ENCODE peak calls at places on chromosomes 16 and 17, in seven cellular contexts. One of them, this sample, is unnamed.

GRCh38 chr17:38418693-38419507 is 9.4 kb upstream of the ARHGAP23 start:
- DNase-seq in ovary: no peak
- DNase-seq in Peyer's patch: no peak
- DNase-seq in left ventricle myocardium inferior: no peak
- DNase-seq in transverse colon: no peak
- DNase-seq in choroid plexus epithelial cell: no peak
- DNase-seq in bronchial epithelial cell: no peak
- DNase-seq in this sample: no peak

GRCh38 chr16:70563571-70563970 is 40.0 kb downstream of the SF3B3 start:
- DNase-seq in ovary: no peak
- DNase-seq in Peyer's patch: no peak
- DNase-seq in left ventricle myocardium inferior: no peak
- DNase-seq in transverse colon: no peak
- DNase-seq in choroid plexus epithelial cell: peak
- DNase-seq in bronchial epithelial cell: peak
- DNase-seq in this sample: no peak

GRCh38 chr17:42342242-42343008 is 45.8 kb downstream of the STAT3 start:
- DNase-seq in ovary: no peak
- DNase-seq in Peyer's patch: no peak
- DNase-seq in left ventricle myocardium inferior: no peak
- DNase-seq in transverse colon: no peak
- DNase-seq in choroid plexus epithelial cell: peak
- DNase-seq in bronchial epithelial cell: no peak
- DNase-seq in this sample: peak

GRCh38 chr17:80761421-80761871 is 216.8 kb downstream of the RPTOR start:
- DNase-seq in ovary: no peak
- DNase-seq in Peyer's patch: no peak
- DNase-seq in left ventricle myocardium inferior: no peak
- DNase-seq in transverse colon: no peak
- DNase-seq in choroid plexus epithelial cell: peak
- DNase-seq in bronchial epithelial cell: peak
- DNase-seq in this sample: peak

GRCh38 chr16:49440156-49441065 is 66.8 kb downstream of the C16orf78 start:
- DNase-seq in ovary: peak
- DNase-seq in Peyer's patch: no peak
- DNase-seq in left ventricle myocardium inferior: no peak
- DNase-seq in transverse colon: no peak
- DNase-seq in choroid plexus epithelial cell: no peak
- DNase-seq in bronchial epithelial cell: no peak
- DNase-seq in this sample: no peak

GRCh38 chr17:74746376-74746775 is 2.1 kb upstream of the NHERF1 start:
- DNase-seq in ovary: no peak
- DNase-seq in Peyer's patch: no peak
- DNase-seq in left ventricle myocardium inferior: peak
- DNase-seq in transverse colon: no peak
- DNase-seq in choroid plexus epithelial cell: no peak
- DNase-seq in bronchial epithelial cell: no peak
- DNase-seq in this sample: no peak

GRCh38 chr17:29927546-29927945 is 2.5 kb downstream of the SSH2 start:
- DNase-seq in ovary: no peak
- DNase-seq in Peyer's patch: no peak
- DNase-seq in left ventricle myocardium inferior: no peak
- DNase-seq in transverse colon: no peak
- DNase-seq in choroid plexus epithelial cell: peak
- DNase-seq in bronchial epithelial cell: no peak
- DNase-seq in this sample: no peak

GRCh38 chr16:53041196-53041977 is 11.3 kb downstream of the CHD9NB start:
- DNase-seq in ovary: peak
- DNase-seq in Peyer's patch: no peak
- DNase-seq in left ventricle myocardium inferior: peak
- DNase-seq in transverse colon: peak
- DNase-seq in choroid plexus epithelial cell: peak
- DNase-seq in bronchial epithelial cell: peak
- DNase-seq in this sample: peak

GRCh38 chr17:29642171-29642611 is 19.5 kb upstream of the CORO6 start:
- DNase-seq in ovary: no peak
- DNase-seq in Peyer's patch: no peak
- DNase-seq in left ventricle myocardium inferior: no peak
- DNase-seq in transverse colon: no peak
- DNase-seq in choroid plexus epithelial cell: no peak
- DNase-seq in bronchial epithelial cell: no peak
- DNase-seq in this sample: no peak

GRCh38 chr17:44083250-44083849 is 12.8 kb downstream of the G6PC3 start:
- DNase-seq in ovary: no peak
- DNase-seq in Peyer's patch: no peak
- DNase-seq in left ventricle myocardium inferior: no peak
- DNase-seq in transverse colon: no peak
- DNase-seq in choroid plexus epithelial cell: no peak
- DNase-seq in bronchial epithelial cell: peak
- DNase-seq in this sample: no peak

GRCh38 chr17:60395508-60396065 is 3.7 kb upstream of the USP32 start:
- DNase-seq in ovary: no peak
- DNase-seq in Peyer's patch: no peak
- DNase-seq in left ventricle myocardium inferior: no peak
- DNase-seq in transverse colon: no peak
- DNase-seq in choroid plexus epithelial cell: no peak
- DNase-seq in bronchial epithelial cell: no peak
- DNase-seq in this sample: no peak

GRCh38 chr17:72387487-72387886 is 266.7 kb downstream of the SOX9 start:
- DNase-seq in ovary: no peak
- DNase-seq in Peyer's patch: no peak
- DNase-seq in left ventricle myocardium inferior: no peak
- DNase-seq in transverse colon: no peak
- DNase-seq in choroid plexus epithelial cell: peak
- DNase-seq in bronchial epithelial cell: no peak
- DNase-seq in this sample: peak

GRCh38 chr17:48198950-48199541 is 91.5 kb downstream of the SNX11 start:
- DNase-seq in ovary: no peak
- DNase-seq in Peyer's patch: no peak
- DNase-seq in left ventricle myocardium inferior: no peak
- DNase-seq in transverse colon: peak
- DNase-seq in choroid plexus epithelial cell: no peak
- DNase-seq in bronchial epithelial cell: no peak
- DNase-seq in this sample: no peak

GRCh38 chr17:69175812-69176517 is 34.3 kb upstream of the ABCA6 start:
- DNase-seq in ovary: no peak
- DNase-seq in Peyer's patch: no peak
- DNase-seq in left ventricle myocardium inferior: no peak
- DNase-seq in transverse colon: no peak
- DNase-seq in choroid plexus epithelial cell: peak
- DNase-seq in bronchial epithelial cell: peak
- DNase-seq in this sample: peak

GRCh38 chr16:86714166-86714565 is 135.8 kb downstream of the FOXL1 start:
- DNase-seq in ovary: no peak
- DNase-seq in Peyer's patch: no peak
- DNase-seq in left ventricle myocardium inferior: no peak
- DNase-seq in transverse colon: no peak
- DNase-seq in choroid plexus epithelial cell: peak
- DNase-seq in bronchial epithelial cell: no peak
- DNase-seq in this sample: no peak

GRCh38 chr17:48175692-48176450 is 68.3 kb downstream of the SNX11 start:
- DNase-seq in ovary: no peak
- DNase-seq in Peyer's patch: no peak
- DNase-seq in left ventricle myocardium inferior: no peak
- DNase-seq in transverse colon: no peak
- DNase-seq in choroid plexus epithelial cell: peak
- DNase-seq in bronchial epithelial cell: no peak
- DNase-seq in this sample: peak

GRCh38 chr16:86120982-86121242 is 221.9 kb downstream of the IRF8 start:
- DNase-seq in ovary: no peak
- DNase-seq in Peyer's patch: no peak
- DNase-seq in left ventricle myocardium inferior: no peak
- DNase-seq in transverse colon: no peak
- DNase-seq in choroid plexus epithelial cell: no peak
- DNase-seq in bronchial epithelial cell: no peak
- DNase-seq in this sample: no peak

GRCh38 chr16:68921654-68922053 is 78.3 kb downstream of the TANGO6 start:
- DNase-seq in ovary: no peak
- DNase-seq in Peyer's patch: no peak
- DNase-seq in left ventricle myocardium inferior: no peak
- DNase-seq in transverse colon: peak
- DNase-seq in choroid plexus epithelial cell: peak
- DNase-seq in bronchial epithelial cell: peak
- DNase-seq in this sample: peak

GRCh38 chr17:82963104-82963950 is 116.1 kb upstream of the METRNL start:
- DNase-seq in ovary: peak
- DNase-seq in Peyer's patch: peak
- DNase-seq in left ventricle myocardium inferior: peak
- DNase-seq in transverse colon: peak
- DNase-seq in choroid plexus epithelial cell: peak
- DNase-seq in bronchial epithelial cell: peak
- DNase-seq in this sample: peak
- H3K4me3 ChIP-seq in ovary: no peak
- H3K4me3 ChIP-seq in Peyer's patch: no peak
- H3K4me3 ChIP-seq in left ventricle myocardium inferior: peak
- H3K4me3 ChIP-seq in transverse colon: no peak
- H3K4me3 ChIP-seq in choroid plexus epithelial cell: peak
- H3K4me3 ChIP-seq in bronchial epithelial cell: no peak
- H3K4me3 ChIP-seq in this sample: peak

GRCh38 chr17:61756561-61756960 is 106.8 kb downstream of the BRIP1 start:
- DNase-seq in ovary: no peak
- DNase-seq in Peyer's patch: no peak
- DNase-seq in left ventricle myocardium inferior: no peak
- DNase-seq in transverse colon: no peak
- DNase-seq in choroid plexus epithelial cell: no peak
- DNase-seq in bronchial epithelial cell: no peak
- DNase-seq in this sample: no peak
- TF ChIP-seq CTCF in ovary: no peak
- TF ChIP-seq CTCF in Peyer's patch: no peak
- TF ChIP-seq CTCF in left ventricle myocardium inferior: no peak
- TF ChIP-seq CTCF in transverse colon: no peak
- TF ChIP-seq CTCF in choroid plexus epithelial cell: no peak
- TF ChIP-seq CTCF in bronchial epithelial cell: no peak
- TF ChIP-seq CTCF in this sample: no peak

GRCh38 chr16:72199938-72200337 is 28.0 kb upstream of the PMFBP1 start:
- DNase-seq in ovary: no peak
- DNase-seq in Peyer's patch: no peak
- DNase-seq in left ventricle myocardium inferior: no peak
- DNase-seq in transverse colon: no peak
- DNase-seq in choroid plexus epithelial cell: no peak
- DNase-seq in bronchial epithelial cell: no peak
- DNase-seq in this sample: no peak

GRCh38 chr16:72198641-72199250 is 26.8 kb upstream of the PMFBP1 start:
- DNase-seq in ovary: no peak
- DNase-seq in Peyer's patch: no peak
- DNase-seq in left ventricle myocardium inferior: no peak
- DNase-seq in transverse colon: no peak
- DNase-seq in choroid plexus epithelial cell: no peak
- DNase-seq in bronchial epithelial cell: no peak
- DNase-seq in this sample: no peak

GRCh38 chr16:72202014-72202413 is 30.1 kb upstream of the PMFBP1 start:
- DNase-seq in ovary: no peak
- DNase-seq in Peyer's patch: no peak
- DNase-seq in left ventricle myocardium inferior: no peak
- DNase-seq in transverse colon: no peak
- DNase-seq in choroid plexus epithelial cell: no peak
- DNase-seq in bronchial epithelial cell: peak
- DNase-seq in this sample: no peak

GRCh38 chr16:72201387-72201786 is 29.4 kb upstream of the PMFBP1 start:
- DNase-seq in ovary: no peak
- DNase-seq in Peyer's patch: no peak
- DNase-seq in left ventricle myocardium inferior: no peak
- DNase-seq in transverse colon: no peak
- DNase-seq in choroid plexus epithelial cell: no peak
- DNase-seq in bronchial epithelial cell: no peak
- DNase-seq in this sample: no peak

DNA sequence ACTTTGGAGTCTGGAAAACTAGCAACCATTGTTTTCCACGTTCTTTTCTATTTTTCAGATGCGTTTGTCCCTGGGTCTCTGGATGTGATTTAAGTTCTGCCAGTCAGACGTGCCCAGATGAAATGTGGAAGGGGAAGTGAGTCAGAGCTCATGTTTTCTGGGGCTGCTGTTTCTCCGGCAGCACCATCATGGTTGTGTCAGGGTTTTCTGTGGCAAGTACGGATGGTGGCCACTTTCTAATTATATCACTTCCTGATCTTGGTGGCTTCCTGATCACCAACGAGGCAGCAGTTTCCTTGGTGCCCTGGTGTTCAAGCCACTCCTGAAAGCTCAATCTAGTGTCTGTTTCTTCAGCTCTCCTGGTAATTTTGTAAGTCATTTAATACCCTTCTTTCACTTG is 31.4 kb upstream of the PMFBP1 start:
- DNase-seq in ovary: no peak
- DNase-seq in Peyer's patch: peak
- DNase-seq in left ventricle myocardium inferior: no peak
- DNase-seq in transverse colon: peak
- DNase-seq in choroid plexus epithelial cell: peak
- DNase-seq in bronchial epithelial cell: peak
- DNase-seq in this sample: peak
- H3K4me3 ChIP-seq in ovary: no peak
- H3K4me3 ChIP-seq in Peyer's patch: no peak
- H3K4me3 ChIP-seq in left ventricle myocardium inferior: no peak
- H3K4me3 ChIP-seq in transverse colon: no peak
- H3K4me3 ChIP-seq in choroid plexus epithelial cell: no peak
- H3K4me3 ChIP-seq in bronchial epithelial cell: no peak
- H3K4me3 ChIP-seq in this sample: no peak

DNA sequence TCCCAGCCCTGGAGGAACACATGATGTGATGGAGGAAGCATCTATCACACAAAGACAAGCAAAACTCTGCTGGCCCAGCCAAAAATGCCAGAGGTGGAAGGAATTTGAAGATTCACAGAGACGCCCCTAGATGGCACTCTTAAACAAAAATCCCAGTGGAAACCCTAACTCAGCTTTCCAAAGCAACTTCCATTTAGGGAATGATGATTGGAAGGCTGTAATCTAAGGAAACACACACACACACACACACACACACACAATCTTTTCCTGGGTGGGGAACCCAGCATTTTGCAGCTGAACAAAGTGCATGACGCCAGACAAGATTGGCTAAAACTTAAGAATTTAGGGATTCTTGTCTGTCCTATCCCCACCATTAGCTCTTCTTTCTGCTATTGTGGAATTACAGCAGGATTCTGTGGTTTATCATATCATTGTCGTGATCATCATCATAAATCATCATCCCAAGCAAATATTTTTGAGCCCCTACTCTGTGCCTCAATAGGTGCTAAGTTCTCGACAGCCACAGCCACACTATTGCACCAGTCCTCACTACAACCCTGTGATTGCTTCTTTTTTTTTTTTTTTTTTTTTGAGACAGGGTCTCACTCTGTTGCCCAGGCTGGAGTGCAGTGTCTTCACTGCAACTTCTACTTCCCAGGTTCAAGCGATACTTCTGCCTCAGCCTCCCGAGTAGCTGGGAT is 1.6 kb upstream of the LDAF1 start:
- DNase-seq in ovary: peak
- DNase-seq in Peyer's patch: no peak
- DNase-seq in left ventricle myocardium inferior: no peak
- DNase-seq in transverse colon: peak
- DNase-seq in choroid plexus epithelial cell: peak
- DNase-seq in bronchial epithelial cell: peak
- DNase-seq in this sample: peak
- TF ChIP-seq CTCF in ovary: peak
- TF ChIP-seq CTCF in Peyer's patch: peak
- TF ChIP-seq CTCF in left ventricle myocardium inferior: peak
- TF ChIP-seq CTCF in transverse colon: peak
- TF ChIP-seq CTCF in choroid plexus epithelial cell: peak
- TF ChIP-seq CTCF in bronchial epithelial cell: peak
- TF ChIP-seq CTCF in this sample: peak

GRCh38 chr16:88805340-88805715 is 1.7 kb downstream of the CDT1 start:
- DNase-seq in ovary: no peak
- DNase-seq in Peyer's patch: no peak
- DNase-seq in left ventricle myocardium inferior: no peak
- DNase-seq in transverse colon: no peak
- DNase-seq in choroid plexus epithelial cell: no peak
- DNase-seq in bronchial epithelial cell: no peak
- DNase-seq in this sample: no peak
- H3K4me3 ChIP-seq in ovary: no peak
- H3K4me3 ChIP-seq in Peyer's patch: no peak
- H3K4me3 ChIP-seq in left ventricle myocardium inferior: no peak
- H3K4me3 ChIP-seq in transverse colon: no peak
- H3K4me3 ChIP-seq in choroid plexus epithelial cell: no peak
- H3K4me3 ChIP-seq in bronchial epithelial cell: no peak
- H3K4me3 ChIP-seq in this sample: no peak

This sample was measured in astrocyte of the spinal cord.